ENCODE peak calls at places on chromosomes 7 and 10, in eight cellular contexts. Y, Z, Q, M, G, L, E and D are unnamed samples.

GRCh38 chr7:142025896-142026295 is 30.2 kb downstream of the MGAM start:
- DNase-seq in M (no peak), Q (no peak), E (no peak), Y (no peak), G (no peak), Z (no peak), L (peak), D (no peak)

GRCh38 chr7:73704640-73705550 is 14.6 kb downstream of the STX1A start:
- DNase-seq in G (no peak), L (peak), Y (peak), Z (no peak), M (no peak), E (peak), Q (no peak), D (peak)

GRCh38 chr10:34581871-34582532 is 233.1 kb downstream of the PARD3 start:
- DNase-seq in Y (no peak), Q (no peak), M (no peak), E (no peak), Z (no peak), L (peak), G (peak), D (peak)

GRCh38 chr10:125159932-125160855 is at the start of gene CTBP2:
- DNase-seq in G (no peak), Y (peak), E (peak), L (peak), M (peak), Z (no peak), Q (peak), D (peak)

GRCh38 chr10:110206988-110207804 is at the start of gene MXI1:
- DNase-seq in E (peak), Q (peak), Z (peak), Y (peak), G (peak), L (peak), M (peak), D (peak)

GRCh38 chr7:17633099-17633498 is 307.2 kb downstream of the SNX13 start:
- DNase-seq in Z (no peak), G (no peak), M (no peak), Q (no peak), Y (no peak), L (peak), E (no peak), D (peak)

GRCh38 chr7:26609082-26609481 is 255.3 kb downstream of the SKAP2 start:
- DNase-seq in L (no peak), E (no peak), Y (no peak), Z (no peak), Q (no peak), M (no peak), G (no peak), D (no peak)

GRCh38 chr10:70738425-70739121 is 46.6 kb downstream of the TBATA start:
- DNase-seq in E (no peak), Q (no peak), Z (no peak), M (no peak), L (no peak), Y (peak), G (no peak), D (no peak)

GRCh38 chr7:8213381-8213780 is 48.6 kb downstream of the ICA1 start:
- DNase-seq in G (no peak), Y (no peak), L (no peak), Z (no peak), E (no peak), Q (no peak), M (no peak), D (no peak)

GRCh38 chr7:156609010-156609877 is 31.3 kb upstream of the RNF32 start:
- DNase-seq in L (peak), Y (no peak), E (no peak), Z (no peak), M (no peak), G (no peak), Q (no peak), D (peak)

GRCh38 chr7:106009511-106010226 is 46.6 kb downstream of the CDHR3 start:
- DNase-seq in Y (peak), G (peak), Q (peak), E (peak), M (peak), Z (peak), L (peak), D (peak)

GRCh38 chr10:131187274-131187673 is 124.2 kb downstream of the TCERG1L start:
- DNase-seq in Y (no peak), M (no peak), Z (no peak), Q (no peak), L (no peak), G (no peak), E (no peak), D (no peak)

GRCh38 chr10:5627486-5628044 is 38.8 kb downstream of the ASB13 start:
- DNase-seq in Z (no peak), Q (peak), Y (no peak), L (no peak), M (no peak), E (no peak), G (no peak), D (no peak)

GRCh38 chr7:22724861-22725260 is 2.1 kb upstream of the IL6 start:
- DNase-seq in M (no peak), Q (no peak), E (no peak), Z (no peak), L (no peak), Y (no peak), G (no peak), D (no peak)

GRCh38 chr7:1474736-1475135 is 15.5 kb upstream of the MICALL2 start:
- DNase-seq in Q (no peak), G (no peak), Y (no peak), E (no peak), Z (no peak), M (no peak), L (peak), D (no peak)
- H3K4me3 ChIP-seq in Q (no peak), G (no peak), Y (no peak), E (no peak), Z (no peak), M (no peak), L (no peak), D (no peak)

DNA sequence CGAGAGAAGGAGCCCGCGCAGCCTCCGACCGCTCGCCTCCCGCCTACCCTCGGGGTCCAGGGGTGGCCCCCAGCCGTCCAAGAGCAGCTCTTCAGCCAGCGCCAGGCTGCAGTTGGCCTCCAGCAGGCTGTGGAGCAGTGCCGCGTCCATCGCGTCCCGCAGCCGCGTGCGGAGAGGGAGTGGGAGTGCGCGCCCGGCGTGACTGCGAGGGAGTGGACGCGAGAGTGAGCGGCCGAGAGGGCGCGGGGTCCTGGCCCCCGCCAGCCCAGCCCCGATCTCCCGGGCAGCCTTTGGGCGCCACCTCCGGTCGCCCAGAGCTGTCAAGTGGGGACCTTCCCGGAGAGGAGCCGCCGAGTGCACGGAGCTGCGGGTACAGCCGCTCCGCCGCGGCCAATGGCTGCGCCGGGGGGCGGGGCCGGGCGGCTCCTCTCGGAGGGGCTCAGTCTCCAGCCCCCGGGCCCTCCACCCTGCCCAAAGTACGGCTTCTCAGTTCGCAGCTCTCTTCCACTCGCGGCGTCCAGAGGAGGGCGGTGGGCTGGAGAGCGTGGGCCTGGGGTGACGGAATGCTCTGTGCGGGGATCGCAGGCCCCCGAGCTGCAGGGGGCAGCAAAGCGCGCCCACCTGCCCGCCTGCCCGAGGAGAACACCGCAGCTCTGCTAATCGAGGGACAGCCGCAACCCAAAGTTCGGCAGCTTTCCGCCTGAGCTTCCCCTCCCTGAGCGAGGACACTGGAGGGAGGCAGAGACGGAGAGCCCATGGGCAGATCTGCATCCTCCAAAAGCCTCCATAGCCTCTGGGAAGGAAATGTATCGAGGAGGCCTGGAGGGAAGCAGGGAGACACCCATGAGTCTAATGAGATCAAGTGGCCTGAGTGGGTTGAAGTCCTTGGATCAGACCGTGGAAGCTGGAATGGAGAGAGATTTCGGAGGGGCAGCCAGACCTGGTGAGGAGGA is at the start of gene CRHR2:
- DNase-seq in E (no peak), L (no peak), M (peak), G (no peak), Z (no peak), Q (peak), Y (no peak), D (no peak)
- TF ChIP-seq CTCF in E (no peak), L (no peak), M (no peak), G (peak), Z (no peak), Q (peak), Y (peak), D (peak)

GRCh38 chr7:32765185-32765584 is 126.4 kb downstream of the KBTBD2 start:
- DNase-seq in E (no peak), Z (no peak), Q (no peak), L (no peak), M (no peak), Y (no peak), G (no peak), D (no peak)

GRCh38 chr7:32762321-32762669 is 129.3 kb downstream of the KBTBD2 start:
- DNase-seq in E (no peak), M (no peak), G (no peak), Y (no peak), Q (no peak), L (no peak), Z (no peak), D (no peak)

GRCh38 chr7:32761451-32762320 is 129.9 kb downstream of the KBTBD2 start:
- DNase-seq in Q (no peak), Y (no peak), Z (no peak), E (no peak), M (no peak), L (no peak), G (no peak), D (no peak)

GRCh38 chr7:32762894-32763293 is 128.7 kb downstream of the KBTBD2 start:
- DNase-seq in E (no peak), Q (no peak), G (no peak), M (no peak), Y (no peak), Z (no peak), L (no peak), D (no peak)
- H3K4me3 ChIP-seq in E (no peak), Q (no peak), G (no peak), M (no peak), Y (peak), Z (no peak), L (no peak), D (no peak)

GRCh38 chr7:88095-88926 is 104.1 kb upstream of the FAM20C start:
- DNase-seq in E (no peak), G (no peak), Q (no peak), Z (no peak), L (no peak), M (no peak), Y (no peak), D (no peak)
- TF ChIP-seq CTCF in E (no peak), G (peak), Q (no peak), Z (no peak), L (no peak), M (no peak), Y (no peak), D (peak)